ENCODE peak calls at places on chromosomes 1 and 21, in four cellular contexts. O is HT-29, R is ELF-1, F is progenitor cell of endocrine pancreas. I is an unnamed sample.

GRCh38 chr1:173057984-173058383 is 7.2 kb upstream of the TNFSF18 start:
- DNase-seq in R (no peak), O (no peak), F (no peak), I (no peak)

GRCh38 chr1:206979379-206980043 is 9.3 kb upstream of the FCAMR start:
- DNase-seq in O (peak), F (no peak), R (peak), I (peak)

GRCh38 chr1:82775402-82776000 is 974.8 kb downstream of the ADGRL2 start:
- DNase-seq in O (peak), F (no peak), R (peak), I (peak)

GRCh38 chr1:245306628-245307410 is 152.0 kb downstream of the KIF26B start:
- DNase-seq in O (no peak), F (no peak), R (no peak), I (peak)

GRCh38 chr1:160397651-160398050 is 2.7 kb upstream of the VANGL2 start:
- DNase-seq in O (no peak), R (no peak), F (no peak), I (no peak)

GRCh38 chr1:204384636-204385354 is 25.1 kb upstream of the PLEKHA6 start:
- DNase-seq in F (no peak), R (no peak), O (peak), I (no peak)

GRCh38 chr1:41875487-41875886 is 43.2 kb downstream of the HIVEP3 start:
- DNase-seq in O (no peak), F (no peak), R (no peak), I (no peak)

GRCh38 chr1:209190591-209191241 is 392.8 kb upstream of the CAMK1G start:
- DNase-seq in O (peak), F (peak), R (peak), I (peak)

GRCh38 chr21:26120833-26121232 is 49.7 kb downstream of the APP start:
- DNase-seq in O (no peak), R (no peak), F (no peak), I (no peak)

GRCh38 chr1:244082969-244083368 is 31.9 kb downstream of the ZBTB18 start:
- DNase-seq in F (no peak), R (no peak), O (no peak), I (no peak)